ENCODE peak calls at places on chromosomes 11 and 22, in four cellular contexts. T is heart left ventricle, K is tibial nerve, G is prostate gland. M is an unnamed sample. For H3K27me3, the result is how much of the 10 kb centered on the place peaks cover.

GRCh38 chr22:26127126-26127525 is 42.1 kb upstream of the SEZ6L start:
- DNase-seq in T (no peak), K (no peak), G (no peak), M (no peak)

GRCh38 chr11:132472411-132473205 is 1059.7 kb downstream of the OPCML start:
- DNase-seq in T (peak), K (no peak), G (no peak), M (no peak)

GRCh38 chr11:2802389-2803185 is 83.0 kb downstream of the CDKN1C start:
- DNase-seq in T (peak), K (peak), G (no peak), M (peak)

GRCh38 chr11:60756307-60757032 is at the start of gene MS4A15:
- DNase-seq in T (no peak), K (no peak), G (no peak), M (no peak)

GRCh38 chr11:120719348-120719747 is 207.8 kb downstream of the GRIK4 start:
- DNase-seq in T (no peak), K (no peak), G (no peak), M (no peak)

GRCh38 chr11:17770048-17770652 is 35.6 kb downstream of the KCNC1 start:
- DNase-seq in T (no peak), K (no peak), G (no peak), M (no peak)

GRCh38 chr11:7494086-7494775 is 8.9 kb downstream of the OLFML1 start:
- DNase-seq in T (no peak), K (no peak), G (no peak), M (no peak)

GRCh38 chr11:112830255-112830654 is 131.0 kb upstream of the NCAM1 start:
- DNase-seq in T (no peak), K (no peak), G (no peak), M (no peak)

GRCh38 chr22:35064664-35065063 is 1.3 kb upstream of the ISX start:
- DNase-seq in T (no peak), K (no peak), G (no peak), M (no peak)

GRCh38 chr11:2736577-2737225 is 36.9 kb upstream of the KCNQ1OT1 start:
- DNase-seq in T (no peak), K (no peak), G (no peak), M (no peak)

GRCh38 chr22:39814899-39815298 is 78.7 kb downstream of the ENTHD1 start:
- DNase-seq in T (no peak), K (no peak), G (no peak), M (no peak)

GRCh38 chr11:72038491-72038890 is 39.8 kb downstream of the IL18BP start:
- DNase-seq in T (peak), K (peak), G (peak), M (peak)

GRCh38 chr22:38180841-38181452 is 683 bp downstream of the PLA2G6 start:
- DNase-seq in T (peak), K (no peak), G (peak), M (peak)

GRCh38 chr11:22304337-22304961 is 33.7 kb upstream of the SLC17A6 start:
- DNase-seq in T (no peak), K (no peak), G (no peak), M (no peak)

GRCh38 chr11:11148104-11148509 is 204.9 kb downstream of the CSNK2A3 start:
- DNase-seq in T (peak), K (peak), G (peak), M (peak)

GRCh38 chr11:5036671-5037070 is 9.7 kb upstream of the OR52J3 start:
- DNase-seq in T (no peak), K (no peak), G (no peak), M (no peak)

GRCh38 chr11:37978647-37979046 is 1380.6 kb upstream of the RAG2 start:
- DNase-seq in T (no peak), K (no peak), G (no peak), M (no peak)

GRCh38 chr11:83680351-83680750 is 394.2 kb upstream of the CCDC90B start:
- DNase-seq in T (no peak), K (no peak), G (no peak), M (no peak)

GRCh38 chr22:48793949-48794348 is 1033.7 kb downstream of the BRD1 start:
- DNase-seq in T (no peak), K (no peak), G (no peak), M (no peak)

GRCh38 chr11:126702987-126703386 is 297.6 kb downstream of the KIRREL3 start:
- DNase-seq in T (no peak), K (no peak), G (no peak), M (no peak)

GRCh38 chr11:71998061-71998460 is 648 bp upstream of the IL18BP start:
- DNase-seq in T (no peak), K (no peak), G (no peak), M (no peak)

GRCh38 chr11:120527111-120527748 is 15.7 kb downstream of the GRIK4 start:
- DNase-seq in T (no peak), K (no peak), G (no peak), M (no peak)

GRCh38 chr11:17479284-17480214 is 2.9 kb upstream of the ABCC8 start:
- DNase-seq in T (no peak), K (no peak), G (no peak), M (no peak)

GRCh38 chr11:43943931-43944751 is 1.7 kb downstream of the C11orf96 start:
- DNase-seq in T (no peak), K (no peak), G (no peak), M (no peak)

GRCh38 chr11:47715082-47715669 is at the start of gene AGBL2:
- DNase-seq in T (peak), K (peak), G (peak), M (peak)

GRCh38 chr11:16846305-16846704 is 107.9 kb downstream of the C11orf58 start:
- DNase-seq in T (no peak), K (no peak), G (no peak), M (no peak)

GRCh38 chr11:17386331-17387084 is 2.0 kb downstream of the KCNJ11 start:
- DNase-seq in T (peak), K (no peak), G (no peak), M (peak)

GRCh38 chr11:110777765-110778164 is 65.5 kb upstream of the ARHGAP20 start:
- DNase-seq in T (no peak), K (no peak), G (peak), M (no peak)

DNA sequence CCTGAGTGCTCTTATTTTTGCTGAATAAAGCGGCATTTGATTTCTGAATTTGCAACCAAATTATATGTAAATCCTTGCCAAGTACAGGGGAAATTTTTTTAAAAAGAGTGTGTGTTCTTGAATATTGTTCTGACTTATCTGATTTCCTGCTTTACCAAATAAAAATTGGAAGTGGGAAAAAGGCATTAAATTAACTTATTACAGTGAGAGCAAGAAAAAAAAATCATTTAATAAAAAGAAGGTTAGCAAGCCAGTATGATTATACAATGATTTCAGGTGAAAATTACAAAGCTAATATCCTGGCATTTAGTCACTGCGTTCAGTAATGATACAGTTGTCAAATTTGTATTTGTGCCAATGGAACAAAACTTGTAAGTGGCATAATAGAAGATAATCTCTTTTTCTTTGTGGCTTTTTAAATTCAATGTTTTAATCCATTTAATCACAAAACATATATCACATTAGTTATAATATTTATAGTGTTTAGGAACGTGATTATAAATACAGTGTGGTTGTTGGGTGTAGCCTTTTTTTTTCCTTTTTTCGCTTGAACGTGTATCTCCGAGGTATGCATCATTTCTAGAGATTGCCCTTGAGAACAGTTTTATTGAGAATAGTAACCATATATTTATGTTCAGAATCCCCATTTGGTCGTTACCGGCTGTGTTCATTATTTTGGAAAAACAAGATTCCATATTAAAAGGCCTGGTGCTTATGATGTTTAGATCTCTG is 82.0 kb upstream of the PPARA start:
- DNase-seq in T (no peak), K (no peak), G (no peak), M (no peak)
- H3K27me3 ChIP-seq in T (under half), K (under half), G (under half), M (under half)

DNA sequence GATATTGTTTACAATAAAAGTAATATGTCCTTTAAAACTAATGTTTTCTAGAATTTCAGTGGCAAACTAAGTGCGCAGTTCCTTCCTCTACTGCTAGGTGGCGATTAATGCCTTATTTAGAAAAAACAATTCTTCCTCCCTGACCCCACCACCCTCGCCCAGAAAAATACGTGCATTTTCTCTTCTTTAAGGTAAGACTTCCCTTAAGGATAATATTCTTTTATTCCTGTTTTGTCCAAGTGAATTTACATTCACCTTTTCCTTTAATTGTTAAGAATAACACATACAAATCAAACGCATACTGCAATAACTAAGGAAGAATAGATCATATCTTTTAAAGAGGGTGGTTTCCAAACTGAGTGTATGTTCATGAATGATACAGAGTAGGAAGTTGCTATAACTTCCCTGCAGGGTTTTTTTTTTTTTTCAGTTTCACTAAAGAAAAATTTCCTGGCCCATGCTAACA is 17.0 kb upstream of the PSMA1 start:
- DNase-seq in T (no peak), K (no peak), G (no peak), M (no peak)
- TF ChIP-seq CTCF in T (peak), K (peak), G (peak), M (peak)

GRCh38 chr11:128522943-128523518 is 64.3 kb downstream of the ETS1 start:
- DNase-seq in T (no peak), K (no peak), G (no peak), M (no peak)

GRCh38 chr11:128521697-128522062 is 65.7 kb downstream of the ETS1 start:
- DNase-seq in T (no peak), K (no peak), G (no peak), M (no peak)

GRCh38 chr11:128520886-128521696 is 66.3 kb downstream of the ETS1 start:
- DNase-seq in T (no peak), K (no peak), G (no peak), M (no peak)

GRCh38 chr11:128523616-128524015 is 63.7 kb downstream of the ETS1 start:
- DNase-seq in T (no peak), K (no peak), G (no peak), M (no peak)

GRCh38 chr11:128522063-128522942 is 65.1 kb downstream of the ETS1 start:
- DNase-seq in T (peak), K (peak), G (peak), M (peak)
- TF ChIP-seq POLR2A in T (peak), K (peak), G (peak), M (peak)

DNA sequence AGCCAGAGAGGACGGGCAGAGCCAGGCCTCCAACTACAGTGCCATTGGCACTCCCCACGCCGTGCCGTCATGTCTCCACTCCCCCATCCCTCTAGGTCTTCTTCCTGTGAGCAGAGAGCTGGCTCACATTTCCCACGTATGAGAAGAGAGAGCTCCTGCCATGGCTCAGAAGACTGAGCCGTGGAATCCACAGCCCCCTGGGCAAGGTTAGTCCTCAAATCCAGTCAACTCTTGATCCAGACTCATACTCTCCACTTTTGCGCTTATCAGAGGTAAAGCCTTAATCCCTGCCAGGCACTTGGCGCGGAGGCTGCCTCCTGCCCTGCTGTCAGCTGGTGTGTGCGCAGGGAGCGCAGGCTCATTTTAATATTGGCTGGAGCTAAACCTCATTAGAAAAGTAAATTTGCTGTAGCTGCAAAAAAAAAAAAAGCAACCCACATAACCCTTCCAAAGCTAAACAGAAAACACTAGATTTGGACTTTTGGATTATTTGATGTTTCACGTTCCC is 4.7 kb downstream of the B3GAT1 start:
- DNase-seq in T (no peak), K (no peak), G (no peak), M (no peak)
- H3K27me3 ChIP-seq in T (under half), K (under half), G (under half), M (under half)

GRCh38 chr11:130124096-130124495 is 35.5 kb upstream of the ST14 start:
- DNase-seq in T (peak), K (peak), G (no peak), M (peak)
- TF ChIP-seq CTCF in T (no peak), K (no peak), G (no peak), M (no peak)

DNA sequence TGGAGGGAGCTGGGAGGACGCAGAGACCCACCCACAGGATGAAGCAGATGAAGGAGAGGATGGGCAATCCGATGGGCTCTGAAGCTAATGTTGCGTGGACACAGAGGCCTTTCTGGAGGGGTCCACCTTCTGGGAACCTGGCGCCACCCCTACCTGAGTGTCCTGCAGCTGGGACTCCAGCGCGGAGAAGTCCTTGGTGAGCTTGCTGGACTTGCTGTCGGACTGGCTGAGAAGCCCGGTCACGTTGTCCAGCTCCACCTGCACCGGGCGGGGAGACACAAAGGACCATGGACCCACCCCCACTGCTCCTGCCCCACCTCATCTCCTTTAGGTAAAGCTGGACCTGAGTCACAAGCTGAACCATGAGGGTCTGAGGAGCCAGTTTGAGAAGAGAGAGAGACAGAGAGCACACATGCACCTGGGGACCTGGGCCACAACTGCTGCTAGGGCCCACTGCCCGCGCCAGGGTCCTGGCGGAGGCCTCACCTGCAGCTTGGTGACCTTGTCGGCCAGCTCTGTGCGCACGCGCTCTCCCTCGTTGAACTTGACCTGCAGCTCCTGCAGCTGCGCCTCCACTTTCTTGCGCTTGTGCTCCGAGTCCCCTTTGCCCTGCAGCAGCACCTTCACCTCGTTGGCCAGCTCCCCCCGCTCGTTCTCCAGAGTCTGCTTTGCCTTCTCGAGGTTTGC is 40.8 kb downstream of the APOL1 start:
- DNase-seq in T (no peak), K (no peak), G (no peak), M (no peak)
- TF ChIP-seq POLR2A in T (no peak), K (no peak), G (no peak), M (no peak)

DNA sequence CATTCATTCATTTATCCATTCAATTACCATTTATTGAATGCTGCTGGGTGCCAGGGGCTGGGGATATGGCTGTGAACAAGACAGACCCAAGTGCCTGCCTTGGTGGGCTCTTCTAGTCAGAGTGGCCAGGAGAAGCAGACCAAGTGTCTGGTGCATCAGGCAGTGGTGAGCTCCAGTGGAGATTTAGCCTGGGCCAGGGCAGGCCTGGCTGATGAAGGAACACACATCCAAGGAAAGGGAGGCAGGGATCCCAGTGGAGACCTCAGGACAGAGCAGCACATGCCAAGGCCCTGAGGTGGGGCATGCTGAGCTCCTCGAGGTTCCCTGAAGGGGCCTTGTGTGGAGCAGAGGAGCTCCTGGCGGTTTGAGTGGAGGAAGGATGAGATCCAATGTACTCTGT is 46.6 kb upstream of the SMIM38 start:
- DNase-seq in T (no peak), K (no peak), G (no peak), M (no peak)
- H3K27me3 ChIP-seq in T (under half), K (under half), G (under half), M (under half)

GRCh38 chr22:43110444-43110926 is at the start of gene BIK:
- DNase-seq in T (no peak), K (no peak), G (peak), M (no peak)
- TF ChIP-seq CTCF in T (no peak), K (no peak), G (no peak), M (no peak)

M was measured in gastrocnemius medialis.